ENCODE peak calls at places on chromosomes 2 and 18, in nine cellular contexts. One of them, this sample, is unnamed.

GRCh38 chr2:170157025-170157684 is 20.8 kb upstream of the MYO3B start:
- DNase-seq in NCI-H2029: no peak
- DNase-seq in HCT116: no peak
- DNase-seq in EL: peak; percentile 72
- DNase-seq in RWPE1: no peak
- DNase-seq in LoVo: no peak
- DNase-seq in lower lobe of right lung: no peak
- DNase-seq in activated CD4-positive, alpha-beta T cell treated with anti-CD3 and anti-CD28 coated beads for 24 hours: no peak
- DNase-seq in Caco-2: no peak
- DNase-seq in this sample: no peak

GRCh38 chr2:215831296-215831913 is 181.9 kb downstream of the MREG start:
- DNase-seq in EL: no peak
- DNase-seq in activated CD4-positive, alpha-beta T cell treated with anti-CD3 and anti-CD28 coated beads for 24 hours: no peak
- DNase-seq in RWPE1: no peak
- DNase-seq in LoVo: no peak
- DNase-seq in HCT116: no peak
- DNase-seq in lower lobe of right lung: peak; percentile 64
- DNase-seq in NCI-H2029: no peak
- DNase-seq in Caco-2: peak; percentile 63
- DNase-seq in this sample: no peak

GRCh38 chr2:46145017-46145416 is 152.2 kb upstream of the EPAS1 start:
- DNase-seq in Caco-2: no peak
- DNase-seq in activated CD4-positive, alpha-beta T cell treated with anti-CD3 and anti-CD28 coated beads for 24 hours: no peak
- DNase-seq in RWPE1: no peak
- DNase-seq in EL: no peak
- DNase-seq in NCI-H2029: no peak
- DNase-seq in lower lobe of right lung: no peak
- DNase-seq in LoVo: no peak
- DNase-seq in HCT116: no peak
- DNase-seq in this sample: no peak

GRCh38 chr2:208062113-208062512 is 36.8 kb upstream of the PLEKHM3 start:
- DNase-seq in activated CD4-positive, alpha-beta T cell treated with anti-CD3 and anti-CD28 coated beads for 24 hours: no peak
- DNase-seq in RWPE1: no peak
- DNase-seq in Caco-2: peak; percentile 59
- DNase-seq in EL: peak; percentile 38
- DNase-seq in HCT116: peak; percentile 26
- DNase-seq in lower lobe of right lung: no peak
- DNase-seq in LoVo: peak; percentile 25
- DNase-seq in NCI-H2029: peak; percentile 22
- DNase-seq in this sample: no peak

GRCh38 chr18:58615150-58616132 is 13.4 kb downstream of the ALPK2 start:
- DNase-seq in lower lobe of right lung: no peak
- DNase-seq in LoVo: no peak
- DNase-seq in Caco-2: no peak
- DNase-seq in activated CD4-positive, alpha-beta T cell treated with anti-CD3 and anti-CD28 coated beads for 24 hours: peak; percentile 50
- DNase-seq in EL: no peak
- DNase-seq in HCT116: no peak
- DNase-seq in NCI-H2029: no peak
- DNase-seq in RWPE1: no peak
- DNase-seq in this sample: no peak

GRCh38 chr2:162795312-162795711 is 43.3 kb downstream of the KCNH7 start:
- DNase-seq in EL: no peak
- DNase-seq in activated CD4-positive, alpha-beta T cell treated with anti-CD3 and anti-CD28 coated beads for 24 hours: no peak
- DNase-seq in RWPE1: no peak
- DNase-seq in NCI-H2029: no peak
- DNase-seq in HCT116: no peak
- DNase-seq in lower lobe of right lung: no peak
- DNase-seq in LoVo: no peak
- DNase-seq in Caco-2: peak; percentile 46
- DNase-seq in this sample: no peak

GRCh38 chr2:53744395-53745065 is 23.1 kb upstream of the CHAC2 start:
- DNase-seq in LoVo: no peak
- DNase-seq in activated CD4-positive, alpha-beta T cell treated with anti-CD3 and anti-CD28 coated beads for 24 hours: no peak
- DNase-seq in NCI-H2029: no peak
- DNase-seq in lower lobe of right lung: no peak
- DNase-seq in HCT116: no peak
- DNase-seq in Caco-2: no peak
- DNase-seq in RWPE1: no peak
- DNase-seq in EL: no peak
- DNase-seq in this sample: no peak

GRCh38 chr2:238415036-238415764 is 11.5 kb upstream of the ASB1 start:
- DNase-seq in Caco-2: no peak
- DNase-seq in HCT116: no peak
- DNase-seq in EL: no peak
- DNase-seq in LoVo: no peak
- DNase-seq in activated CD4-positive, alpha-beta T cell treated with anti-CD3 and anti-CD28 coated beads for 24 hours: no peak
- DNase-seq in lower lobe of right lung: no peak
- DNase-seq in RWPE1: no peak
- DNase-seq in NCI-H2029: no peak
- DNase-seq in this sample: no peak

GRCh38 chr18:54776282-54776977 is 51.8 kb upstream of the RAB27B start:
- DNase-seq in HCT116: peak; percentile 95
- DNase-seq in activated CD4-positive, alpha-beta T cell treated with anti-CD3 and anti-CD28 coated beads for 24 hours: no peak
- DNase-seq in Caco-2: no peak
- DNase-seq in EL: peak; percentile 98
- DNase-seq in lower lobe of right lung: no peak
- DNase-seq in LoVo: peak; percentile 85
- DNase-seq in NCI-H2029: no peak
- DNase-seq in RWPE1: peak; percentile 83
- DNase-seq in this sample: no peak

GRCh38 chr2:171762879-171763573 is 75.8 kb downstream of the DYNC1I2 start:
- DNase-seq in LoVo: no peak
- DNase-seq in HCT116: no peak
- DNase-seq in Caco-2: no peak
- DNase-seq in lower lobe of right lung: no peak
- DNase-seq in NCI-H2029: no peak
- DNase-seq in RWPE1: peak; percentile 10
- DNase-seq in EL: peak; percentile 59
- DNase-seq in activated CD4-positive, alpha-beta T cell treated with anti-CD3 and anti-CD28 coated beads for 24 hours: no peak
- DNase-seq in this sample: no peak

GRCh38 chr2:27496357-27497287 is at the start of gene GCKR:
- DNase-seq in activated CD4-positive, alpha-beta T cell treated with anti-CD3 and anti-CD28 coated beads for 24 hours: no peak
- DNase-seq in HCT116: no peak
- DNase-seq in EL: peak; percentile 44
- DNase-seq in Caco-2: peak; percentile 11
- DNase-seq in NCI-H2029: no peak
- DNase-seq in lower lobe of right lung: no peak
- DNase-seq in RWPE1: no peak
- DNase-seq in LoVo: no peak
- DNase-seq in this sample: no peak

GRCh38 chr2:32851777-32852439 is 94.8 kb upstream of the LTBP1 start:
- DNase-seq in EL: no peak
- DNase-seq in Caco-2: no peak
- DNase-seq in activated CD4-positive, alpha-beta T cell treated with anti-CD3 and anti-CD28 coated beads for 24 hours: no peak
- DNase-seq in RWPE1: no peak
- DNase-seq in lower lobe of right lung: no peak
- DNase-seq in NCI-H2029: no peak
- DNase-seq in LoVo: no peak
- DNase-seq in HCT116: no peak
- DNase-seq in this sample: no peak

GRCh38 chr2:167756427-167756826 is 491.0 kb downstream of the STK39 start:
- DNase-seq in NCI-H2029: no peak
- DNase-seq in HCT116: no peak
- DNase-seq in activated CD4-positive, alpha-beta T cell treated with anti-CD3 and anti-CD28 coated beads for 24 hours: no peak
- DNase-seq in LoVo: no peak
- DNase-seq in Caco-2: no peak
- DNase-seq in EL: peak; percentile 7
- DNase-seq in lower lobe of right lung: no peak
- DNase-seq in RWPE1: no peak
- DNase-seq in this sample: no peak

GRCh38 chr2:71807969-71808451 is 339.7 kb downstream of the CYP26B1 start:
- DNase-seq in RWPE1: no peak
- DNase-seq in Caco-2: no peak
- DNase-seq in NCI-H2029: no peak
- DNase-seq in lower lobe of right lung: no peak
- DNase-seq in LoVo: no peak
- DNase-seq in EL: no peak
- DNase-seq in activated CD4-positive, alpha-beta T cell treated with anti-CD3 and anti-CD28 coated beads for 24 hours: no peak
- DNase-seq in HCT116: no peak
- DNase-seq in this sample: no peak

GRCh38 chr2:150911766-150912280 is 349.8 kb downstream of the RBM43 start:
- DNase-seq in Caco-2: peak; percentile 13
- DNase-seq in lower lobe of right lung: peak; percentile 58
- DNase-seq in activated CD4-positive, alpha-beta T cell treated with anti-CD3 and anti-CD28 coated beads for 24 hours: no peak
- DNase-seq in LoVo: no peak
- DNase-seq in EL: peak; percentile 87
- DNase-seq in RWPE1: peak; percentile 61
- DNase-seq in NCI-H2029: no peak
- DNase-seq in HCT116: no peak
- DNase-seq in this sample: no peak

GRCh38 chr2:207113403-207113802 is 52.3 kb downstream of the KLF7 start:
- DNase-seq in lower lobe of right lung: no peak
- DNase-seq in NCI-H2029: no peak
- DNase-seq in LoVo: no peak
- DNase-seq in Caco-2: no peak
- DNase-seq in activated CD4-positive, alpha-beta T cell treated with anti-CD3 and anti-CD28 coated beads for 24 hours: no peak
- DNase-seq in EL: no peak
- DNase-seq in HCT116: no peak
- DNase-seq in RWPE1: no peak
- DNase-seq in this sample: no peak

GRCh38 chr2:119263025-119263424 is 39.4 kb downstream of the STEAP3 start:
- DNase-seq in EL: no peak
- DNase-seq in Caco-2: no peak
- DNase-seq in LoVo: no peak
- DNase-seq in NCI-H2029: no peak
- DNase-seq in RWPE1: no peak
- DNase-seq in lower lobe of right lung: no peak
- DNase-seq in activated CD4-positive, alpha-beta T cell treated with anti-CD3 and anti-CD28 coated beads for 24 hours: no peak
- DNase-seq in HCT116: no peak
- DNase-seq in this sample: no peak

GRCh38 chr2:60356346-60356745 is 197.1 kb downstream of the BCL11A start:
- DNase-seq in activated CD4-positive, alpha-beta T cell treated with anti-CD3 and anti-CD28 coated beads for 24 hours: no peak
- DNase-seq in EL: peak; percentile 13
- DNase-seq in LoVo: no peak
- DNase-seq in HCT116: no peak
- DNase-seq in RWPE1: peak; percentile 9
- DNase-seq in lower lobe of right lung: no peak
- DNase-seq in NCI-H2029: no peak
- DNase-seq in Caco-2: no peak
- DNase-seq in this sample: no peak

GRCh38 chr2:60540054-60540453 is 13.4 kb downstream of the BCL11A start:
- DNase-seq in HCT116: no peak
- DNase-seq in EL: no peak
- DNase-seq in activated CD4-positive, alpha-beta T cell treated with anti-CD3 and anti-CD28 coated beads for 24 hours: no peak
- DNase-seq in Caco-2: no peak
- DNase-seq in LoVo: no peak
- DNase-seq in lower lobe of right lung: no peak
- DNase-seq in RWPE1: no peak
- DNase-seq in NCI-H2029: no peak
- DNase-seq in this sample: no peak

GRCh38 chr2:80331025-80331424 is 26.5 kb upstream of the LRRTM1 start:
- DNase-seq in NCI-H2029: no peak
- DNase-seq in activated CD4-positive, alpha-beta T cell treated with anti-CD3 and anti-CD28 coated beads for 24 hours: no peak
- DNase-seq in EL: no peak
- DNase-seq in Caco-2: no peak
- DNase-seq in LoVo: no peak
- DNase-seq in RWPE1: no peak
- DNase-seq in lower lobe of right lung: no peak
- DNase-seq in HCT116: no peak
- DNase-seq in this sample: no peak

GRCh38 chr2:134396493-134396892 is 142.6 kb downstream of the MGAT5 start:
- DNase-seq in EL: no peak
- DNase-seq in LoVo: peak; percentile 79
- DNase-seq in NCI-H2029: no peak
- DNase-seq in activated CD4-positive, alpha-beta T cell treated with anti-CD3 and anti-CD28 coated beads for 24 hours: no peak
- DNase-seq in RWPE1: no peak
- DNase-seq in lower lobe of right lung: no peak
- DNase-seq in Caco-2: no peak
- DNase-seq in HCT116: no peak
- DNase-seq in this sample: no peak

GRCh38 chr18:12606592-12607315 is 51.2 kb downstream of the SPIRE1 start:
- DNase-seq in activated CD4-positive, alpha-beta T cell treated with anti-CD3 and anti-CD28 coated beads for 24 hours: no peak
- DNase-seq in NCI-H2029: no peak
- DNase-seq in RWPE1: peak; percentile 47
- DNase-seq in EL: peak; percentile 70
- DNase-seq in LoVo: peak; percentile 75
- DNase-seq in HCT116: peak; percentile 27
- DNase-seq in lower lobe of right lung: no peak
- DNase-seq in Caco-2: no peak
- DNase-seq in this sample: no peak

GRCh38 chr2:239983004-239983778 is 42.0 kb downstream of the NDUFA10 start:
- DNase-seq in EL: no peak
- DNase-seq in lower lobe of right lung: no peak
- DNase-seq in activated CD4-positive, alpha-beta T cell treated with anti-CD3 and anti-CD28 coated beads for 24 hours: no peak
- DNase-seq in NCI-H2029: no peak
- DNase-seq in LoVo: no peak
- DNase-seq in RWPE1: no peak
- DNase-seq in HCT116: no peak
- DNase-seq in Caco-2: no peak
- DNase-seq in this sample: no peak

GRCh38 chr2:157627594-157628281 is 926 bp downstream of the ACVR1C start:
- DNase-seq in LoVo: peak; percentile 28
- DNase-seq in activated CD4-positive, alpha-beta T cell treated with anti-CD3 and anti-CD28 coated beads for 24 hours: no peak
- DNase-seq in HCT116: no peak
- DNase-seq in Caco-2: peak; percentile 1
- DNase-seq in NCI-H2029: no peak
- DNase-seq in EL: peak; percentile 31
- DNase-seq in lower lobe of right lung: peak; percentile 41
- DNase-seq in RWPE1: no peak
- DNase-seq in this sample: no peak

GRCh38 chr18:23178661-23179081 is 43.4 kb downstream of the CABLES1 start:
- DNase-seq in lower lobe of right lung: no peak
- DNase-seq in HCT116: no peak
- DNase-seq in Caco-2: peak; percentile 19
- DNase-seq in LoVo: no peak
- DNase-seq in EL: no peak
- DNase-seq in NCI-H2029: peak; percentile 69
- DNase-seq in RWPE1: no peak
- DNase-seq in activated CD4-positive, alpha-beta T cell treated with anti-CD3 and anti-CD28 coated beads for 24 hours: no peak
- DNase-seq in this sample: no peak

GRCh38 chr2:190607657-190608357 is 41.1 kb upstream of the NAB1 start:
- DNase-seq in LoVo: peak; percentile 88
- DNase-seq in RWPE1: peak; percentile 72
- DNase-seq in NCI-H2029: no peak
- DNase-seq in lower lobe of right lung: no peak
- DNase-seq in HCT116: peak; percentile 91
- DNase-seq in Caco-2: no peak
- DNase-seq in EL: peak; percentile 93
- DNase-seq in activated CD4-positive, alpha-beta T cell treated with anti-CD3 and anti-CD28 coated beads for 24 hours: no peak
- DNase-seq in this sample: no peak

GRCh38 chr2:60544980-60545560 is 8.4 kb downstream of the BCL11A start:
- DNase-seq in Caco-2: no peak
- DNase-seq in RWPE1: no peak
- DNase-seq in activated CD4-positive, alpha-beta T cell treated with anti-CD3 and anti-CD28 coated beads for 24 hours: no peak
- DNase-seq in NCI-H2029: no peak
- DNase-seq in HCT116: no peak
- DNase-seq in lower lobe of right lung: no peak
- DNase-seq in LoVo: no peak
- DNase-seq in EL: no peak
- DNase-seq in this sample: no peak

GRCh38 chr2:238518127-238518827 is 91.5 kb downstream of the ASB1 start:
- DNase-seq in lower lobe of right lung: no peak
- DNase-seq in RWPE1: no peak
- DNase-seq in LoVo: no peak
- DNase-seq in EL: peak; percentile 86
- DNase-seq in HCT116: no peak
- DNase-seq in activated CD4-positive, alpha-beta T cell treated with anti-CD3 and anti-CD28 coated beads for 24 hours: no peak
- DNase-seq in Caco-2: no peak
- DNase-seq in NCI-H2029: no peak
- DNase-seq in this sample: peak; percentile 19

GRCh38 chr2:20666364-20667150 is at the start of gene GDF7:
- DNase-seq in HCT116: no peak
- DNase-seq in EL: peak; percentile 26
- DNase-seq in NCI-H2029: no peak
- DNase-seq in activated CD4-positive, alpha-beta T cell treated with anti-CD3 and anti-CD28 coated beads for 24 hours: no peak
- DNase-seq in RWPE1: no peak
- DNase-seq in Caco-2: peak; percentile 78
- DNase-seq in lower lobe of right lung: no peak
- DNase-seq in LoVo: no peak
- DNase-seq in this sample: no peak

GRCh38 chr2:101473911-101474751 is 781 bp downstream of the RFX8 start:
- DNase-seq in activated CD4-positive, alpha-beta T cell treated with anti-CD3 and anti-CD28 coated beads for 24 hours: no peak
- DNase-seq in lower lobe of right lung: peak; percentile 53
- DNase-seq in NCI-H2029: no peak
- DNase-seq in HCT116: no peak
- DNase-seq in EL: peak; percentile 64
- DNase-seq in Caco-2: peak; percentile 59
- DNase-seq in LoVo: no peak
- DNase-seq in RWPE1: peak; percentile 45
- DNase-seq in this sample: no peak

GRCh38 chr2:237280235-237280634 is 133.7 kb downstream of the COL6A3 start:
- DNase-seq in RWPE1: peak; percentile 33
- DNase-seq in activated CD4-positive, alpha-beta T cell treated with anti-CD3 and anti-CD28 coated beads for 24 hours: no peak
- DNase-seq in LoVo: no peak
- DNase-seq in EL: peak; percentile 98
- DNase-seq in Caco-2: no peak
- DNase-seq in HCT116: no peak
- DNase-seq in lower lobe of right lung: no peak
- DNase-seq in NCI-H2029: no peak
- DNase-seq in this sample: no peak

This sample was measured in chondrocyte.